ENCODE peak calls at places on chromosomes 6 and 20, in nine cellular contexts. F, R, L, J, C, S, A, O and X are unnamed samples.

GRCh38 chr6:19757036-19757435 is 80.1 kb upstream of the ID4 start:
- DNase-seq in A (peak), F (peak), R (no peak), L (peak), C (no peak), S (no peak), O (no peak), J (no peak), X (no peak)

GRCh38 chr6:158518196-158519127 is 41.4 kb upstream of the TMEM181 start:
- DNase-seq in F (peak), O (peak), S (peak), C (no peak), J (peak), A (peak), R (no peak), L (peak), X (no peak)

GRCh38 chr6:38517005-38517404 is 122.7 kb downstream of the BTBD9 start:
- DNase-seq in L (no peak), S (no peak), C (no peak), R (no peak), A (peak), O (no peak), J (peak), F (peak), X (no peak)

GRCh38 chr6:10837009-10837691 is 1.2 kb downstream of the MAK start:
- DNase-seq in S (no peak), O (peak), J (peak), R (no peak), L (peak), F (peak), C (no peak), A (no peak), X (no peak)

GRCh38 chr6:167906899-167907298 is 80.2 kb downstream of the AFDN start:
- DNase-seq in C (no peak), F (peak), A (no peak), J (peak), L (peak), O (no peak), S (no peak), R (no peak), X (no peak)

GRCh38 chr6:35489066-35489465 is 7.8 kb downstream of the TEAD3 start:
- DNase-seq in A (no peak), J (no peak), O (no peak), S (no peak), C (no peak), L (no peak), F (no peak), R (no peak), X (no peak)

GRCh38 chr20:21387528-21387927 is 9.8 kb downstream of the NKX2-4 start:
- DNase-seq in A (no peak), J (no peak), R (no peak), O (no peak), F (no peak), L (no peak), S (no peak), C (no peak), X (no peak)

GRCh38 chr20:9515211-9515580 is 806 bp downstream of the LAMP5 start:
- DNase-seq in L (no peak), F (no peak), S (no peak), A (no peak), R (no peak), C (no peak), O (no peak), J (no peak), X (no peak)

GRCh38 chr6:31888281-31889258 is 8.9 kb downstream of the EHMT2 start:
- DNase-seq in R (no peak), S (peak), C (no peak), A (no peak), L (peak), F (peak), O (peak), J (peak), X (peak)

GRCh38 chr6:144006731-144007454 is 1.2 kb downstream of the PLAGL1 start:
- DNase-seq in R (no peak), C (no peak), A (peak), L (peak), J (peak), S (no peak), F (peak), O (no peak), X (no peak)

GRCh38 chr6:63261820-63262219 is 50.6 kb downstream of the FKBP1C start:
- DNase-seq in F (no peak), R (no peak), O (no peak), A (no peak), C (no peak), J (no peak), L (no peak), S (no peak), X (no peak)

GRCh38 chr20:13788167-13788834 is 3.5 kb downstream of the NDUFAF5 start:
- DNase-seq in F (peak), A (peak), O (peak), S (no peak), R (no peak), C (no peak), J (peak), L (peak), X (no peak)

GRCh38 chr6:168619560-168620314 is 178.8 kb downstream of the SMOC2 start:
- DNase-seq in C (no peak), R (peak), S (no peak), J (no peak), F (no peak), L (no peak), O (peak), A (no peak), X (no peak)

GRCh38 chr20:4038047-4038459 is 22.7 kb upstream of the RNF24 start:
- DNase-seq in R (peak), C (peak), L (peak), S (peak), A (peak), F (peak), J (peak), O (peak), X (no peak)

GRCh38 chr6:123007885-123008284 is 11.8 kb downstream of the CLVS2 start:
- DNase-seq in O (no peak), J (no peak), F (no peak), A (no peak), L (no peak), C (no peak), S (no peak), R (no peak), X (no peak)

GRCh38 chr6:2376429-2377355 is 131.3 kb upstream of the GMDS start:
- DNase-seq in R (peak), F (peak), O (no peak), L (no peak), J (peak), S (no peak), A (peak), C (no peak), X (no peak)

GRCh38 chr20:53691060-53691810 is 97.6 kb upstream of the ZNF217 start:
- DNase-seq in L (peak), J (no peak), A (peak), S (no peak), C (no peak), F (no peak), R (no peak), O (peak), X (no peak)

GRCh38 chr6:105539879-105540278 is 137.0 kb upstream of the PREP start:
- DNase-seq in R (no peak), L (peak), C (no peak), F (peak), J (no peak), O (no peak), A (no peak), S (no peak), X (no peak)

GRCh38 chr6:22251331-22251730 is 45.5 kb downstream of the PRL start:
- DNase-seq in O (no peak), F (peak), A (peak), L (peak), J (no peak), S (no peak), R (no peak), C (no peak), X (no peak)

GRCh38 chr6:42572523-42572922 is 8.7 kb downstream of the UBR2 start:
- DNase-seq in O (no peak), L (no peak), F (no peak), A (no peak), R (no peak), C (no peak), J (no peak), S (no peak), X (no peak)

GRCh38 chr20:17797163-17797562 is 97.4 kb downstream of the BANF2 start:
- DNase-seq in C (no peak), J (no peak), F (no peak), S (no peak), A (no peak), L (no peak), R (no peak), O (no peak), X (no peak)

GRCh38 chr6:3194535-3195376 is 32.7 kb downstream of the TUBB2B start:
- DNase-seq in R (no peak), J (no peak), S (no peak), C (no peak), L (peak), A (peak), F (peak), O (no peak), X (no peak)

GRCh38 chr20:57582432-57583288 is 21.8 kb downstream of the PCK1 start:
- DNase-seq in A (peak), F (peak), C (peak), R (peak), L (peak), S (no peak), J (peak), O (peak), X (no peak)

GRCh38 chr6:13079096-13079758 is 249.1 kb downstream of the TBC1D7 start:
- DNase-seq in O (no peak), J (no peak), C (no peak), A (no peak), S (no peak), R (no peak), F (no peak), L (no peak), X (no peak)

GRCh38 chr20:8803065-8803464 is 265.8 kb upstream of the PLCB4 start:
- DNase-seq in J (no peak), O (no peak), L (peak), S (no peak), R (no peak), F (peak), C (no peak), A (no peak), X (no peak)

GRCh38 chr6:154479388-154480143 is 30.9 kb downstream of the CNKSR3 start:
- DNase-seq in J (no peak), A (peak), O (no peak), L (peak), S (no peak), F (peak), C (no peak), R (no peak), X (no peak)

GRCh38 chr6:44034391-44034861 is 92.8 kb downstream of the MRPL14 start:
- DNase-seq in O (peak), S (no peak), F (peak), R (peak), L (no peak), J (peak), C (no peak), A (no peak), X (no peak)

GRCh38 chr6:2783188-2783957 is 18.2 kb downstream of the WRNIP1 start:
- DNase-seq in J (no peak), F (no peak), L (no peak), C (no peak), A (peak), R (no peak), O (no peak), S (no peak), X (no peak)

GRCh38 chr6:143232849-143233248 is 172.2 kb downstream of the AIG1 start:
- DNase-seq in R (no peak), J (peak), C (no peak), S (no peak), F (peak), O (peak), L (peak), A (peak), X (no peak)

GRCh38 chr6:21678990-21679389 is 85.4 kb downstream of the SOX4 start:
- DNase-seq in J (no peak), S (no peak), L (peak), F (peak), C (no peak), R (no peak), A (peak), O (peak), X (no peak)

GRCh38 chr6:84739866-84740208 is 24.6 kb downstream of the TBX18 start:
- DNase-seq in J (no peak), O (no peak), S (no peak), L (no peak), C (no peak), R (no peak), A (no peak), F (peak), X (no peak)

GRCh38 chr6:101232946-101233345 is 160.6 kb upstream of the GRIK2 start:
- DNase-seq in R (no peak), O (no peak), S (no peak), L (no peak), F (no peak), C (no peak), J (no peak), A (no peak), X (no peak)

GRCh38 chr6:167495506-167496391 is 170.9 kb downstream of the TTLL2 start:
- DNase-seq in F (no peak), L (no peak), J (no peak), A (no peak), R (peak), C (no peak), O (no peak), S (no peak), X (no peak)

GRCh38 chr6:149884215-149884614 is 13.7 kb downstream of the RAET1E start:
- DNase-seq in S (no peak), R (no peak), F (peak), C (no peak), J (peak), O (no peak), L (peak), A (peak), X (no peak)
- TF ChIP-seq CTCF in S (no peak), R (no peak), F (no peak), C (no peak), J (no peak), O (no peak), L (no peak), A (no peak), X (no peak)

GRCh38 chr6:27375613-27376079 is 12.9 kb upstream of the ZNF391 start:
- DNase-seq in L (peak), C (no peak), J (no peak), F (peak), A (no peak), S (no peak), R (no peak), O (no peak), X (no peak)
- TF ChIP-seq CTCF in L (no peak), C (no peak), J (no peak), F (no peak), A (no peak), S (no peak), R (no peak), O (no peak), X (no peak)

GRCh38 chr20:48547682-48548081 is 280.1 kb downstream of the PREX1 start:
- DNase-seq in C (no peak), R (no peak), A (no peak), F (no peak), S (no peak), J (no peak), L (no peak), O (no peak), X (no peak)

GRCh38 chr20:48538856-48539255 is 288.9 kb downstream of the PREX1 start:
- DNase-seq in L (no peak), S (no peak), A (no peak), R (no peak), C (no peak), F (no peak), J (no peak), O (no peak), X (no peak)

GRCh38 chr20:48541581-48542071 is 286.2 kb downstream of the PREX1 start:
- DNase-seq in F (no peak), L (no peak), C (no peak), R (no peak), A (no peak), J (no peak), O (no peak), S (no peak), X (no peak)

GRCh38 chr20:48544402-48545333 is 283.1 kb downstream of the PREX1 start:
- DNase-seq in C (no peak), J (no peak), S (no peak), A (no peak), L (no peak), R (no peak), O (peak), F (no peak), X (no peak)
- TF ChIP-seq CTCF in C (no peak), J (no peak), S (no peak), A (no peak), L (no peak), R (no peak), O (no peak), F (no peak), X (peak)

GRCh38 chr6:89281779-89282246 is 33.3 kb downstream of the GABRR2 start:
- DNase-seq in L (peak), J (peak), F (peak), R (no peak), C (no peak), O (peak), S (no peak), A (peak), X (no peak)
- TF ChIP-seq CTCF in L (peak), J (no peak), F (peak), R (no peak), C (no peak), O (peak), S (peak), A (peak), X (peak)

GRCh38 chr20:44031001-44031574 is 116.4 kb downstream of the TOX2 start:
- DNase-seq in S (no peak), R (no peak), J (no peak), C (no peak), A (no peak), O (no peak), F (no peak), L (no peak), X (no peak)

GRCh38 chr20:44033344-44033743 is 118.7 kb downstream of the TOX2 start:
- DNase-seq in A (peak), S (no peak), R (peak), F (peak), C (no peak), J (no peak), L (peak), O (no peak), X (no peak)

GRCh38 chr20:44033873-44034272 is 119.2 kb downstream of the TOX2 start:
- DNase-seq in L (no peak), J (no peak), C (no peak), S (no peak), F (no peak), A (no peak), O (no peak), R (peak), X (no peak)

GRCh38 chr20:44031822-44032582 is 117.3 kb downstream of the TOX2 start:
- DNase-seq in A (no peak), J (no peak), O (no peak), L (no peak), S (no peak), C (no peak), R (peak), F (no peak), X (no peak)

GRCh38 chr20:44032583-44033138 is 118.0 kb downstream of the TOX2 start:
- DNase-seq in J (no peak), A (no peak), L (no peak), S (no peak), F (no peak), O (no peak), C (no peak), R (peak), X (no peak)
- TF ChIP-seq CTCF in J (no peak), A (no peak), L (no peak), S (no peak), F (no peak), O (no peak), C (no peak), R (no peak), X (no peak)

DNA sequence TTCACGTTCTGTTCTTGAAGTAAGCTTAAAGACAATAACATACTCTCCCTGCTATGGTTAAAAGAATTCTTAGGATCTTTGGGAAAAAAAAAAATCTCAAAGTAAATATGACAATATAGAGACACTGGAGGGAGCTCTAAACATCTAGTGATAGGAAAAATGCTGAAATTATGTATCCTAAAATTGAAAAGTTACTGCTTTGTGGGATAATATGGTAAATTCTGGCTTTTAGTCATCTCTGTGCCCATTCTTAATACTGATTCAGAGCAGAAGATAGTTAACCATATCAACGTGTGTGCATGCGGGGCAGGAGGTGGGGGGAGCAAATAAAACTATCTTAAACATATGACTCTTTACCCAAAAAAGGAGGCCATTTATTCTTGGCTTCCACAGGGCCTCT is 165.4 kb downstream of the GMPR start:
- DNase-seq in O (no peak), J (no peak), S (no peak), L (peak), C (no peak), A (peak), R (no peak), F (peak), X (no peak)
- TF ChIP-seq CTCF in O (no peak), J (no peak), S (no peak), L (peak), C (no peak), A (peak), R (no peak), F (peak), X (no peak)

GRCh38 chr6:145042559-145042958 is 692.8 kb downstream of the EPM2A start:
- DNase-seq in A (no peak), S (no peak), F (no peak), C (no peak), J (no peak), L (no peak), O (peak), R (no peak), X (no peak)
- TF ChIP-seq CTCF in A (no peak), S (no peak), F (peak), C (no peak), J (no peak), L (no peak), O (no peak), R (no peak), X (no peak)